ENCODE peak calls at places on chromosomes 4 and X, in seven cellular contexts. G is NCI-H1436 treated with DMSO at 0.1 percent for 48 hours; O is H4; T is activated naive CD4-positive, alpha-beta T cell; V is transverse colon; I is adrenal gland; N is EH. R is an unnamed sample.
A peak's percentile ranks its signal among the peaks of the same experiment; 100 is the strongest.

GRCh38 chr4:85829276-85830051 is 354.5 kb downstream of the ARHGAP24 start:
- DNase-seq in G (no peak), T (no peak), I (no peak), V (no peak), O (no peak), N (peak; percentile 13), R (peak; percentile 42)

GRCh38 chrX:55488268-55488558 is 1.4 kb downstream of the USP51 start:
- DNase-seq in N (no peak), T (no peak), O (no peak), V (no peak), G (no peak), I (no peak), R (no peak)

GRCh38 chr4:3676907-3677495 is 89.2 kb upstream of the ADRA2C start:
- DNase-seq in I (no peak), N (no peak), V (no peak), O (no peak), T (no peak), G (no peak), R (no peak)

GRCh38 chrX:119194631-119195030 is 41.5 kb upstream of the PGRMC1 start:
- DNase-seq in V (no peak), T (no peak), I (no peak), O (peak; percentile 21), N (peak; percentile 10), G (no peak), R (peak; percentile 37)

GRCh38 chr4:6227412-6228157 is 27.2 kb upstream of the JAKMIP1 start:
- DNase-seq in G (no peak), O (no peak), N (no peak), I (no peak), V (no peak), T (no peak), R (no peak)

GRCh38 chrX:128518508-128518907 is 466.3 kb upstream of the ACTRT1 start:
- DNase-seq in T (no peak), V (no peak), I (no peak), G (peak; percentile 2), O (no peak), N (no peak), R (peak; percentile 0)

GRCh38 chr4:86961605-86962295 is 26.9 kb downstream of the AFF1 start:
- DNase-seq in G (peak; percentile 32), T (no peak), O (peak; percentile 66), I (no peak), V (peak; percentile 41), N (peak; percentile 22), R (peak; percentile 91)

GRCh38 chr4:45679411-45679810 is 444.4 kb downstream of the GABRG1 start:
- DNase-seq in G (no peak), N (no peak), I (no peak), O (no peak), T (no peak), V (no peak), R (no peak)

GRCh38 chrX:87299563-87300160 is 217.9 kb upstream of the KLHL4 start:
- DNase-seq in V (no peak), O (peak; percentile 2), T (no peak), I (no peak), G (no peak), N (peak; percentile 0), R (peak; percentile 9)

GRCh38 chr4:80386281-80386886 is 50.9 kb downstream of the CFAP299 start:
- DNase-seq in O (no peak), I (no peak), G (no peak), N (no peak), V (no peak), T (no peak), R (no peak)

GRCh38 chrX:331145-331771 is 12.7 kb upstream of the GTPBP6 start:
- DNase-seq in O (no peak), T (no peak), G (no peak), N (peak; percentile 64), V (no peak), I (no peak), R (peak; percentile 23)

GRCh38 chr4:188779586-188779985 is 640.3 kb downstream of the TRIML1 start:
- DNase-seq in I (no peak), V (no peak), O (no peak), N (no peak), G (no peak), T (no peak), R (peak; percentile 5)

GRCh38 chr4:41207330-41207831 is 7.0 kb downstream of the APBB2 start:
- DNase-seq in N (no peak), V (no peak), T (no peak), O (no peak), G (no peak), I (peak; percentile 44), R (no peak)

GRCh38 chr4:22556411-22556969 is 40.6 kb upstream of the ADGRA3 start:
- DNase-seq in T (no peak), V (peak; percentile 49), N (no peak), G (no peak), I (no peak), O (no peak), R (no peak)

GRCh38 chr4:153758688-153759406 is 977 bp downstream of the RNF175 start:
- DNase-seq in T (no peak), N (no peak), V (no peak), G (no peak), I (no peak), O (no peak), R (no peak)

GRCh38 chr4:24063771-24064170 is 173.9 kb upstream of the PPARGC1A start:
- DNase-seq in T (no peak), I (no peak), N (no peak), V (no peak), G (no peak), O (no peak), R (no peak)

GRCh38 chr4:163866728-163867313 is 372.3 kb downstream of the TMA16 start:
- DNase-seq in O (peak; percentile 90), G (no peak), I (no peak), N (no peak), T (no peak), V (no peak), R (no peak)

GRCh38 chrX:22345884-22346283 is 73.2 kb downstream of the CBLL2 start:
- DNase-seq in T (no peak), V (no peak), G (no peak), I (no peak), N (no peak), O (no peak), R (no peak)

GRCh38 chr4:6525474-6525873 is 49.5 kb upstream of the MAN2B2 start:
- DNase-seq in G (no peak), I (no peak), V (no peak), O (no peak), T (no peak), N (no peak), R (no peak)

GRCh38 chrX:103211012-103211715 is 3.7 kb upstream of the BEX4 start:
- DNase-seq in I (peak; percentile 46), O (peak; percentile 7), T (peak; percentile 13), V (peak; percentile 38), N (peak; percentile 57), G (peak; percentile 1), R (peak; percentile 53)

GRCh38 chr4:141636077-141636770 is at the start of gene IL15:
- DNase-seq in G (no peak), N (peak; percentile 76), I (peak; percentile 67), V (peak; percentile 90), T (peak; percentile 1), O (peak; percentile 57), R (peak; percentile 81)

GRCh38 chr4:7381890-7382633 is 52.7 kb downstream of the PSAPL1 start:
- DNase-seq in G (no peak), O (no peak), N (no peak), V (no peak), I (no peak), T (no peak), R (no peak)

GRCh38 chr4:37822220-37822619 is 4.3 kb upstream of the PGM2 start:
- DNase-seq in V (no peak), O (no peak), I (no peak), G (no peak), T (no peak), N (no peak), R (no peak)

GRCh38 chrX:105618393-105619101 is 203.8 kb upstream of the NRK start:
- DNase-seq in V (no peak), T (no peak), O (no peak), N (no peak), I (no peak), G (no peak), R (no peak)

GRCh38 chr4:42302348-42302747 is 94.9 kb upstream of the SHISA3 start:
- DNase-seq in G (no peak), V (no peak), N (peak; percentile 35), T (no peak), O (peak; percentile 74), I (peak; percentile 35), R (peak; percentile 8)

GRCh38 chrX:124534530-124534929 is 188.2 kb downstream of the SH2D1A start:
- DNase-seq in T (no peak), V (no peak), N (no peak), I (no peak), O (no peak), G (no peak), R (no peak)

GRCh38 chr4:127698789-127699200 is 31.4 kb upstream of the SLC25A31 start:
- DNase-seq in N (peak; percentile 85), V (no peak), I (peak; percentile 26), T (no peak), O (peak; percentile 34), G (no peak), R (peak; percentile 39)

GRCh38 chrX:49230500-49231232 is 2.5 kb downstream of the CACNA1F start:
- DNase-seq in T (peak; percentile 40), N (no peak), V (peak; percentile 86), I (peak; percentile 31), G (no peak), O (no peak), R (no peak)

GRCh38 chr4:153241970-153242847 is 38.0 kb downstream of the TRIM2 start:
- DNase-seq in N (peak; percentile 56), O (peak; percentile 72), T (no peak), I (no peak), V (no peak), G (no peak), R (peak; percentile 96)

GRCh38 chr4:107647591-107647990 is 72.4 kb downstream of the PAPSS1 start:
- DNase-seq in N (peak; percentile 31), I (no peak), O (no peak), T (no peak), V (no peak), G (no peak), R (no peak)

GRCh38 chr4:82786004-82786400 is 12.6 kb downstream of the SCD5 start:
- DNase-seq in O (no peak), I (no peak), G (no peak), T (no peak), V (no peak), N (no peak), R (no peak)